ENCODE peak calls at places on chromosomes 16 and 17, in four cellular contexts. One of them, this sample, is unnamed.
A peak's percentile ranks its signal among the peaks of the same experiment; 100 is the strongest.

GRCh38 chr17:45290269-45290765 is 26.5 kb downstream of the MAP3K14 start:
- DNase-seq in HL-60: no peak
- DNase-seq in K562: no peak
- DNase-seq in GM12878: no peak
- DNase-seq in this sample: no peak

GRCh38 chr16:72362476-72362875 is 190.5 kb upstream of the PMFBP1 start:
- DNase-seq in K562: no peak
- DNase-seq in GM12878: no peak
- DNase-seq in HL-60: no peak
- DNase-seq in this sample: no peak

GRCh38 chr17:45160505-45161287 is 979 bp upstream of the HEXIM2 start:
- DNase-seq in GM12878: no peak
- DNase-seq in K562: peak; percentile 70
- DNase-seq in HL-60: peak; percentile 81
- DNase-seq in this sample: no peak

GRCh38 chr17:78745407-78746088 is 36.5 kb downstream of the CYTH1 start:
- DNase-seq in GM12878: no peak
- DNase-seq in K562: no peak
- DNase-seq in HL-60: no peak
- DNase-seq in this sample: no peak

GRCh38 chr17:74921045-74921681 is 1.9 kb downstream of the USH1G start:
- DNase-seq in K562: no peak
- DNase-seq in HL-60: no peak
- DNase-seq in GM12878: no peak
- DNase-seq in this sample: no peak

GRCh38 chr16:87704754-87705353 is 60.9 kb downstream of the KLHDC4 start:
- DNase-seq in GM12878: no peak
- DNase-seq in HL-60: no peak
- DNase-seq in K562: no peak
- DNase-seq in this sample: no peak

GRCh38 chr17:50176559-50177471 is 11.0 kb downstream of the SGCA start:
- DNase-seq in GM12878: no peak
- DNase-seq in HL-60: no peak
- DNase-seq in K562: no peak
- DNase-seq in this sample: no peak

GRCh38 chr16:12609937-12610699 is 193.6 kb downstream of the CPPED1 start:
- DNase-seq in K562: no peak
- DNase-seq in GM12878: no peak
- DNase-seq in HL-60: no peak
- DNase-seq in this sample: no peak

GRCh38 chr17:10457952-10458351 is 11.4 kb downstream of the MYH4 start:
- DNase-seq in K562: no peak
- DNase-seq in GM12878: no peak
- DNase-seq in HL-60: no peak
- DNase-seq in this sample: no peak

GRCh38 chr17:78266771-78267170 is 35.3 kb downstream of the TMEM235 start:
- DNase-seq in GM12878: no peak
- DNase-seq in HL-60: no peak
- DNase-seq in K562: no peak
- DNase-seq in this sample: no peak

GRCh38 chr16:22217890-22218730 is 12.0 kb downstream of the EEF2K start:
- DNase-seq in GM12878: peak; percentile 83
- DNase-seq in HL-60: no peak
- DNase-seq in K562: peak; percentile 73
- DNase-seq in this sample: peak; percentile 74
- TF ChIP-seq SPI1 in GM12878: no peak
- TF ChIP-seq SPI1 in HL-60: no peak
- TF ChIP-seq SPI1 in K562: no peak
- TF ChIP-seq SPI1 in this sample: peak; percentile 11

GRCh38 chr17:61217878-61218437 is 181.7 kb upstream of the TBX2 start:
- DNase-seq in GM12878: no peak
- DNase-seq in HL-60: no peak
- DNase-seq in K562: no peak
- DNase-seq in this sample: no peak

GRCh38 chr17:61221181-61221580 is 178.5 kb upstream of the TBX2 start:
- DNase-seq in GM12878: no peak
- DNase-seq in HL-60: peak; percentile 22
- DNase-seq in K562: no peak
- DNase-seq in this sample: no peak

GRCh38 chr17:61219460-61219859 is 180.2 kb upstream of the TBX2 start:
- DNase-seq in GM12878: no peak
- DNase-seq in K562: no peak
- DNase-seq in HL-60: no peak
- DNase-seq in this sample: no peak

GRCh38 chr17:61216066-61216465 is 183.6 kb upstream of the TBX2 start:
- DNase-seq in GM12878: no peak
- DNase-seq in HL-60: no peak
- DNase-seq in K562: no peak
- DNase-seq in this sample: no peak

GRCh38 chr17:61218438-61218837 is 181.2 kb upstream of the TBX2 start:
- DNase-seq in GM12878: no peak
- DNase-seq in K562: no peak
- DNase-seq in HL-60: no peak
- DNase-seq in this sample: no peak
- TF ChIP-seq SPI1 in GM12878: no peak
- TF ChIP-seq SPI1 in K562: no peak
- TF ChIP-seq SPI1 in HL-60: no peak
- TF ChIP-seq SPI1 in this sample: peak; percentile 9

DNA sequence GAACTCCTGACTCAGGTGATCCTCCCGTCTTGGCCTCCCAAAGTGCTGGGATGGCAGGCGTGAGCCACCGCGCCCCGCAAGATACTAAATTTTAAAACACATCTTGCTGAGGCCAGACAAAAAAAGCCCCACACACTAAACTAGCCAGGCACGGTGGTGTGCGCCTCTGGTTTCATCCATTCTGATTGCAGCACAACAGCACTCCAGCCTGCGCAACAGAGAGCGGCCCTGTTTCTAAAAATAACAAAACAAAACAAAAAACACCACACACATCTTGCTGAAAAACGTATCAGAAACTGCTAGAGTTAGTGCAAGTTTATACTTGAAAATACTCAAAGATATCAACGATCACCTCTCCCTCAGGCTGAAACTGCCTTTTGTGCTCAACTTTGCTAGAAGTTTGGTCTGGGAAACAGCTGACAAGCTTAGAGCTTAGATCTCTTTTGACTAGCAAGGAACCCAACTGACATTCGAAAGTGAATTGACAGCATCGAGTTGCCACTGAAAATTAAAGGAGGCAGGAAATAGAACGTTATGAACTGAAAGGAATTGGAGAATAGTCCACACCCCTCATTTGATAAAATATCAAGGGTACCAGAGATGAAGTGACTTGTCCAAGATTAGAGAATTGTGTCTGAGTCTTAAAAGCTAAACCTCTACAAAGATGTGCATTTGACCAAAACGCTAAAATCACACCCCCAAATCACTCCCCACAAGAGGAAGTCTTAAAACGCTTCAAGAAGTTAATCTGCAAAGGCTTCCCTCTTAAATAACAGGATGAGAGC is 946 bp downstream of the COG4 start:
- DNase-seq in GM12878: no peak
- DNase-seq in HL-60: peak; percentile 45
- DNase-seq in K562: no peak
- DNase-seq in this sample: no peak
- TF ChIP-seq SPI1 in GM12878: peak; percentile 16
- TF ChIP-seq SPI1 in HL-60: peak; percentile 67
- TF ChIP-seq SPI1 in K562: peak; percentile 22
- TF ChIP-seq SPI1 in this sample: peak; percentile 20

GRCh38 chr17:47638903-47639302 is 10.8 kb upstream of the KPNB1 start:
- DNase-seq in HL-60: no peak
- DNase-seq in K562: no peak
- DNase-seq in GM12878: no peak
- DNase-seq in this sample: no peak
- TF ChIP-seq SPI1 in HL-60: no peak
- TF ChIP-seq SPI1 in K562: no peak
- TF ChIP-seq SPI1 in GM12878: no peak
- TF ChIP-seq SPI1 in this sample: no peak

GRCh38 chr16:1436731-1437355 is 6.0 kb downstream of the PERCC1 start:
- DNase-seq in K562: no peak
- DNase-seq in GM12878: no peak
- DNase-seq in HL-60: no peak
- DNase-seq in this sample: no peak
- TF ChIP-seq SPI1 in K562: peak; percentile 14
- TF ChIP-seq SPI1 in GM12878: no peak
- TF ChIP-seq SPI1 in HL-60: no peak
- TF ChIP-seq SPI1 in this sample: no peak

GRCh38 chr17:72176902-72177660 is 56.3 kb downstream of the SOX9 start:
- DNase-seq in K562: no peak
- DNase-seq in HL-60: no peak
- DNase-seq in GM12878: no peak
- DNase-seq in this sample: no peak
- TF ChIP-seq SPI1 in K562: no peak
- TF ChIP-seq SPI1 in HL-60: no peak
- TF ChIP-seq SPI1 in GM12878: no peak
- TF ChIP-seq SPI1 in this sample: no peak

This sample was measured in GM12891.